ENCODE peak calls at places on chromosomes 3 and 15, in five cellular contexts. One of them, this sample, is unnamed.

GRCh38 chr3:152083058-152083457 is 185.7 kb upstream of the MBNL1 start:
- DNase-seq in memory B cell: no peak
- DNase-seq in H9: no peak
- DNase-seq in ecto neural progenitor cell: no peak
- DNase-seq in ACHN: no peak
- DNase-seq in this sample: no peak

GRCh38 chr15:90101969-90102890 is at the start of gene IDH2:
- DNase-seq in memory B cell: peak; percentile 60
- DNase-seq in H9: peak; percentile 86
- DNase-seq in ecto neural progenitor cell: peak; percentile 91
- DNase-seq in ACHN: peak; percentile 84
- DNase-seq in this sample: peak; percentile 92

GRCh38 chr3:10090181-10090580 is 17.9 kb downstream of the FANCD2OS start:
- DNase-seq in memory B cell: no peak
- DNase-seq in H9: no peak
- DNase-seq in ecto neural progenitor cell: no peak
- DNase-seq in ACHN: no peak
- DNase-seq in this sample: no peak

GRCh38 chr3:176867681-176868663 is 329.3 kb downstream of the TBL1XR1 start:
- DNase-seq in memory B cell: no peak
- DNase-seq in H9: no peak
- DNase-seq in ecto neural progenitor cell: no peak
- DNase-seq in ACHN: no peak
- DNase-seq in this sample: no peak

GRCh38 chr3:188233320-188233719 is 79.4 kb downstream of the LPP start:
- DNase-seq in memory B cell: no peak
- DNase-seq in H9: no peak
- DNase-seq in ecto neural progenitor cell: no peak
- DNase-seq in ACHN: no peak
- DNase-seq in this sample: no peak

GRCh38 chr3:195918176-195918575 is 9.8 kb upstream of the TNK2 start:
- DNase-seq in memory B cell: no peak
- DNase-seq in H9: no peak
- DNase-seq in ecto neural progenitor cell: no peak
- DNase-seq in ACHN: no peak
- DNase-seq in this sample: peak; percentile 35

GRCh38 chr15:39581501-39582285 is 814 bp downstream of the THBS1 start:
- DNase-seq in memory B cell: no peak
- DNase-seq in H9: peak; percentile 71
- DNase-seq in ecto neural progenitor cell: peak; percentile 65
- DNase-seq in ACHN: peak; percentile 52
- DNase-seq in this sample: peak; percentile 79

GRCh38 chr3:108123326-108123725 is 32.5 kb upstream of the CD47 start:
- DNase-seq in memory B cell: no peak
- DNase-seq in H9: no peak
- DNase-seq in ecto neural progenitor cell: no peak
- DNase-seq in ACHN: no peak
- DNase-seq in this sample: no peak

GRCh38 chr3:5136619-5137429 is 14.7 kb downstream of the ARL8B start:
- DNase-seq in memory B cell: peak; percentile 58
- DNase-seq in H9: peak; percentile 31
- DNase-seq in ecto neural progenitor cell: no peak
- DNase-seq in ACHN: peak; percentile 45
- DNase-seq in this sample: no peak

GRCh38 chr15:72369964-72370363 is 5.8 kb downstream of the HEXA start:
- DNase-seq in memory B cell: no peak
- DNase-seq in H9: no peak
- DNase-seq in ecto neural progenitor cell: no peak
- DNase-seq in ACHN: no peak
- DNase-seq in this sample: no peak

GRCh38 chr3:13612829-13613228 is 63.9 kb downstream of the FBLN2 start:
- DNase-seq in memory B cell: no peak
- DNase-seq in H9: no peak
- DNase-seq in ecto neural progenitor cell: no peak
- DNase-seq in ACHN: no peak
- DNase-seq in this sample: no peak